ENCODE peak calls at places on chromosomes 4 and X, in ten cellular contexts. One of them, this sample, is unnamed.

GRCh38 chr4:7383251-7383650 is 51.5 kb downstream of the PSAPL1 start:
- DNase-seq in T-helper 17 cell: no peak
- DNase-seq in NCI-H1092 treated with DMSO at 0.1 percent for 48 hours: no peak
- DNase-seq in activated gamma-delta T cell treated with Interleukin-2 at 50 U/mL for 16 hours: no peak
- DNase-seq in T-cell: no peak
- DNase-seq in foreskin fibroblast: no peak
- DNase-seq in left cardiac atrium: no peak
- DNase-seq in progenitor cell of endocrine pancreas: no peak
- DNase-seq in LoVo: no peak
- DNase-seq in epithelial cell of esophagus: no peak
- DNase-seq in this sample: no peak

GRCh38 chr4:174222266-174222872 is 61.1 kb downstream of the FBXO8 start:
- DNase-seq in left cardiac atrium: no peak
- DNase-seq in LoVo: peak; percentile 30
- DNase-seq in activated gamma-delta T cell treated with Interleukin-2 at 50 U/mL for 16 hours: no peak
- DNase-seq in NCI-H1092 treated with DMSO at 0.1 percent for 48 hours: peak; percentile 27
- DNase-seq in T-cell: no peak
- DNase-seq in foreskin fibroblast: no peak
- DNase-seq in progenitor cell of endocrine pancreas: no peak
- DNase-seq in epithelial cell of esophagus: peak; percentile 42
- DNase-seq in T-helper 17 cell: no peak
- DNase-seq in this sample: no peak

GRCh38 chrX:4043951-4044350 is 330.5 kb upstream of the PRKX start:
- DNase-seq in foreskin fibroblast: no peak
- DNase-seq in epithelial cell of esophagus: no peak
- DNase-seq in activated gamma-delta T cell treated with Interleukin-2 at 50 U/mL for 16 hours: no peak
- DNase-seq in left cardiac atrium: no peak
- DNase-seq in NCI-H1092 treated with DMSO at 0.1 percent for 48 hours: peak; percentile 84
- DNase-seq in T-cell: no peak
- DNase-seq in progenitor cell of endocrine pancreas: no peak
- DNase-seq in LoVo: no peak
- DNase-seq in T-helper 17 cell: no peak
- DNase-seq in this sample: no peak

GRCh38 chr4:10109995-10110670 is 6.5 kb downstream of the WDR1 start:
- DNase-seq in NCI-H1092 treated with DMSO at 0.1 percent for 48 hours: no peak
- DNase-seq in left cardiac atrium: no peak
- DNase-seq in LoVo: no peak
- DNase-seq in T-helper 17 cell: no peak
- DNase-seq in foreskin fibroblast: no peak
- DNase-seq in activated gamma-delta T cell treated with Interleukin-2 at 50 U/mL for 16 hours: no peak
- DNase-seq in progenitor cell of endocrine pancreas: no peak
- DNase-seq in T-cell: no peak
- DNase-seq in epithelial cell of esophagus: no peak
- DNase-seq in this sample: no peak

GRCh38 chr4:148923881-148924280 is 481.7 kb upstream of the NR3C2 start:
- DNase-seq in progenitor cell of endocrine pancreas: no peak
- DNase-seq in NCI-H1092 treated with DMSO at 0.1 percent for 48 hours: no peak
- DNase-seq in left cardiac atrium: no peak
- DNase-seq in T-cell: no peak
- DNase-seq in epithelial cell of esophagus: no peak
- DNase-seq in activated gamma-delta T cell treated with Interleukin-2 at 50 U/mL for 16 hours: no peak
- DNase-seq in LoVo: no peak
- DNase-seq in foreskin fibroblast: no peak
- DNase-seq in T-helper 17 cell: no peak
- DNase-seq in this sample: no peak

GRCh38 chr4:158172196-158172557 is 648 bp downstream of the GASK1B start:
- DNase-seq in T-cell: no peak
- DNase-seq in foreskin fibroblast: no peak
- DNase-seq in epithelial cell of esophagus: peak; percentile 19
- DNase-seq in LoVo: no peak
- DNase-seq in left cardiac atrium: no peak
- DNase-seq in NCI-H1092 treated with DMSO at 0.1 percent for 48 hours: no peak
- DNase-seq in activated gamma-delta T cell treated with Interleukin-2 at 50 U/mL for 16 hours: no peak
- DNase-seq in T-helper 17 cell: no peak
- DNase-seq in progenitor cell of endocrine pancreas: no peak
- DNase-seq in this sample: no peak

GRCh38 chr4:2389691-2390090 is 28.8 kb downstream of the ZFYVE28 start:
- DNase-seq in LoVo: no peak
- DNase-seq in left cardiac atrium: no peak
- DNase-seq in NCI-H1092 treated with DMSO at 0.1 percent for 48 hours: no peak
- DNase-seq in T-helper 17 cell: no peak
- DNase-seq in foreskin fibroblast: no peak
- DNase-seq in epithelial cell of esophagus: no peak
- DNase-seq in progenitor cell of endocrine pancreas: no peak
- DNase-seq in activated gamma-delta T cell treated with Interleukin-2 at 50 U/mL for 16 hours: no peak
- DNase-seq in T-cell: no peak
- DNase-seq in this sample: no peak

GRCh38 chrX:7996414-7996813 is 69.2 kb upstream of the PNPLA4 start:
- DNase-seq in activated gamma-delta T cell treated with Interleukin-2 at 50 U/mL for 16 hours: peak; percentile 31
- DNase-seq in left cardiac atrium: no peak
- DNase-seq in epithelial cell of esophagus: peak; percentile 49
- DNase-seq in progenitor cell of endocrine pancreas: no peak
- DNase-seq in T-cell: no peak
- DNase-seq in NCI-H1092 treated with DMSO at 0.1 percent for 48 hours: peak; percentile 81
- DNase-seq in foreskin fibroblast: no peak
- DNase-seq in T-helper 17 cell: no peak
- DNase-seq in LoVo: peak; percentile 28
- DNase-seq in this sample: no peak

GRCh38 chrX:36909584-36909983 is 98.6 kb upstream of the FAM47C start:
- DNase-seq in progenitor cell of endocrine pancreas: no peak
- DNase-seq in left cardiac atrium: no peak
- DNase-seq in T-helper 17 cell: no peak
- DNase-seq in epithelial cell of esophagus: no peak
- DNase-seq in foreskin fibroblast: no peak
- DNase-seq in T-cell: no peak
- DNase-seq in activated gamma-delta T cell treated with Interleukin-2 at 50 U/mL for 16 hours: no peak
- DNase-seq in LoVo: no peak
- DNase-seq in NCI-H1092 treated with DMSO at 0.1 percent for 48 hours: no peak
- DNase-seq in this sample: no peak

GRCh38 chr4:141075553-141075952 is 57.7 kb downstream of the RNF150 start:
- DNase-seq in foreskin fibroblast: no peak
- DNase-seq in activated gamma-delta T cell treated with Interleukin-2 at 50 U/mL for 16 hours: no peak
- DNase-seq in NCI-H1092 treated with DMSO at 0.1 percent for 48 hours: no peak
- DNase-seq in LoVo: no peak
- DNase-seq in left cardiac atrium: no peak
- DNase-seq in T-helper 17 cell: no peak
- DNase-seq in T-cell: no peak
- DNase-seq in epithelial cell of esophagus: no peak
- DNase-seq in progenitor cell of endocrine pancreas: no peak
- DNase-seq in this sample: no peak

GRCh38 chr4:17561195-17561909 is 15.6 kb upstream of the LAP3 start:
- DNase-seq in foreskin fibroblast: peak; percentile 93
- DNase-seq in progenitor cell of endocrine pancreas: no peak
- DNase-seq in epithelial cell of esophagus: peak; percentile 76
- DNase-seq in activated gamma-delta T cell treated with Interleukin-2 at 50 U/mL for 16 hours: no peak
- DNase-seq in T-helper 17 cell: no peak
- DNase-seq in LoVo: no peak
- DNase-seq in NCI-H1092 treated with DMSO at 0.1 percent for 48 hours: no peak
- DNase-seq in left cardiac atrium: no peak
- DNase-seq in T-cell: no peak
- DNase-seq in this sample: no peak

GRCh38 chrX:40105791-40106676 is 8.3 kb upstream of the BCOR start:
- DNase-seq in activated gamma-delta T cell treated with Interleukin-2 at 50 U/mL for 16 hours: peak; percentile 61
- DNase-seq in NCI-H1092 treated with DMSO at 0.1 percent for 48 hours: peak; percentile 89
- DNase-seq in LoVo: peak; percentile 47
- DNase-seq in epithelial cell of esophagus: peak; percentile 62
- DNase-seq in T-helper 17 cell: peak; percentile 60
- DNase-seq in progenitor cell of endocrine pancreas: peak; percentile 31
- DNase-seq in T-cell: peak; percentile 65
- DNase-seq in foreskin fibroblast: no peak
- DNase-seq in left cardiac atrium: peak; percentile 71
- DNase-seq in this sample: peak; percentile 61

GRCh38 chr4:16785800-16786527 is 112.5 kb downstream of the LDB2 start:
- DNase-seq in NCI-H1092 treated with DMSO at 0.1 percent for 48 hours: no peak
- DNase-seq in activated gamma-delta T cell treated with Interleukin-2 at 50 U/mL for 16 hours: no peak
- DNase-seq in LoVo: no peak
- DNase-seq in foreskin fibroblast: no peak
- DNase-seq in T-cell: no peak
- DNase-seq in left cardiac atrium: no peak
- DNase-seq in T-helper 17 cell: no peak
- DNase-seq in epithelial cell of esophagus: no peak
- DNase-seq in progenitor cell of endocrine pancreas: no peak
- DNase-seq in this sample: no peak

GRCh38 chr4:1570291-1571164 is 113.6 kb downstream of the FAM53A start:
- DNase-seq in activated gamma-delta T cell treated with Interleukin-2 at 50 U/mL for 16 hours: no peak
- DNase-seq in left cardiac atrium: peak; percentile 16
- DNase-seq in T-cell: no peak
- DNase-seq in T-helper 17 cell: no peak
- DNase-seq in LoVo: no peak
- DNase-seq in epithelial cell of esophagus: no peak
- DNase-seq in NCI-H1092 treated with DMSO at 0.1 percent for 48 hours: no peak
- DNase-seq in foreskin fibroblast: no peak
- DNase-seq in progenitor cell of endocrine pancreas: no peak
- DNase-seq in this sample: no peak

GRCh38 chr4:189129044-189129443 is 811.6 kb upstream of the FRG1 start:
- DNase-seq in foreskin fibroblast: no peak
- DNase-seq in progenitor cell of endocrine pancreas: no peak
- DNase-seq in T-cell: no peak
- DNase-seq in T-helper 17 cell: no peak
- DNase-seq in LoVo: no peak
- DNase-seq in epithelial cell of esophagus: peak; percentile 12
- DNase-seq in activated gamma-delta T cell treated with Interleukin-2 at 50 U/mL for 16 hours: no peak
- DNase-seq in NCI-H1092 treated with DMSO at 0.1 percent for 48 hours: no peak
- DNase-seq in left cardiac atrium: no peak
- DNase-seq in this sample: no peak

GRCh38 chr4:119543187-119543586 is 85.4 kb downstream of the PDE5A start:
- DNase-seq in left cardiac atrium: no peak
- DNase-seq in T-helper 17 cell: no peak
- DNase-seq in activated gamma-delta T cell treated with Interleukin-2 at 50 U/mL for 16 hours: no peak
- DNase-seq in LoVo: no peak
- DNase-seq in NCI-H1092 treated with DMSO at 0.1 percent for 48 hours: no peak
- DNase-seq in progenitor cell of endocrine pancreas: no peak
- DNase-seq in T-cell: no peak
- DNase-seq in foreskin fibroblast: no peak
- DNase-seq in epithelial cell of esophagus: no peak
- DNase-seq in this sample: no peak

GRCh38 chr4:112266823-112267222 is 18.9 kb downstream of the TIFA start:
- DNase-seq in progenitor cell of endocrine pancreas: no peak
- DNase-seq in NCI-H1092 treated with DMSO at 0.1 percent for 48 hours: no peak
- DNase-seq in LoVo: no peak
- DNase-seq in foreskin fibroblast: peak; percentile 7
- DNase-seq in T-helper 17 cell: no peak
- DNase-seq in epithelial cell of esophagus: peak; percentile 27
- DNase-seq in T-cell: no peak
- DNase-seq in activated gamma-delta T cell treated with Interleukin-2 at 50 U/mL for 16 hours: no peak
- DNase-seq in left cardiac atrium: no peak
- DNase-seq in this sample: no peak

GRCh38 chr4:151688003-151688784 is 72.6 kb downstream of the GATB start:
- DNase-seq in T-helper 17 cell: no peak
- DNase-seq in NCI-H1092 treated with DMSO at 0.1 percent for 48 hours: no peak
- DNase-seq in activated gamma-delta T cell treated with Interleukin-2 at 50 U/mL for 16 hours: no peak
- DNase-seq in T-cell: no peak
- DNase-seq in left cardiac atrium: no peak
- DNase-seq in progenitor cell of endocrine pancreas: no peak
- DNase-seq in LoVo: no peak
- DNase-seq in epithelial cell of esophagus: no peak
- DNase-seq in foreskin fibroblast: no peak
- DNase-seq in this sample: no peak

GRCh38 chr4:53315300-53315699 is 50.6 kb downstream of the SCFD2 start:
- DNase-seq in epithelial cell of esophagus: no peak
- DNase-seq in LoVo: no peak
- DNase-seq in T-cell: no peak
- DNase-seq in left cardiac atrium: no peak
- DNase-seq in T-helper 17 cell: no peak
- DNase-seq in progenitor cell of endocrine pancreas: no peak
- DNase-seq in foreskin fibroblast: no peak
- DNase-seq in activated gamma-delta T cell treated with Interleukin-2 at 50 U/mL for 16 hours: no peak
- DNase-seq in NCI-H1092 treated with DMSO at 0.1 percent for 48 hours: no peak
- DNase-seq in this sample: no peak

GRCh38 chr4:40986375-40986774 is 228.0 kb downstream of the APBB2 start:
- DNase-seq in LoVo: no peak
- DNase-seq in epithelial cell of esophagus: no peak
- DNase-seq in activated gamma-delta T cell treated with Interleukin-2 at 50 U/mL for 16 hours: no peak
- DNase-seq in progenitor cell of endocrine pancreas: no peak
- DNase-seq in NCI-H1092 treated with DMSO at 0.1 percent for 48 hours: no peak
- DNase-seq in foreskin fibroblast: no peak
- DNase-seq in T-helper 17 cell: no peak
- DNase-seq in T-cell: no peak
- DNase-seq in left cardiac atrium: no peak
- DNase-seq in this sample: no peak

GRCh38 chr4:22988526-22988925 is 295.8 kb downstream of the GBA3 start:
- DNase-seq in T-cell: no peak
- DNase-seq in left cardiac atrium: no peak
- DNase-seq in epithelial cell of esophagus: no peak
- DNase-seq in activated gamma-delta T cell treated with Interleukin-2 at 50 U/mL for 16 hours: no peak
- DNase-seq in progenitor cell of endocrine pancreas: no peak
- DNase-seq in LoVo: no peak
- DNase-seq in foreskin fibroblast: no peak
- DNase-seq in NCI-H1092 treated with DMSO at 0.1 percent for 48 hours: no peak
- DNase-seq in T-helper 17 cell: no peak
- DNase-seq in this sample: no peak

GRCh38 chrX:18426004-18426320 is 554 bp downstream of the CDKL5 start:
- DNase-seq in progenitor cell of endocrine pancreas: peak; percentile 14
- DNase-seq in NCI-H1092 treated with DMSO at 0.1 percent for 48 hours: no peak
- DNase-seq in LoVo: no peak
- DNase-seq in activated gamma-delta T cell treated with Interleukin-2 at 50 U/mL for 16 hours: no peak
- DNase-seq in foreskin fibroblast: no peak
- DNase-seq in T-helper 17 cell: no peak
- DNase-seq in epithelial cell of esophagus: no peak
- DNase-seq in left cardiac atrium: no peak
- DNase-seq in T-cell: no peak
- DNase-seq in this sample: no peak

GRCh38 chr4:28341784-28342183 is 1481.1 kb downstream of the STIM2 start:
- DNase-seq in NCI-H1092 treated with DMSO at 0.1 percent for 48 hours: no peak
- DNase-seq in left cardiac atrium: no peak
- DNase-seq in activated gamma-delta T cell treated with Interleukin-2 at 50 U/mL for 16 hours: no peak
- DNase-seq in LoVo: no peak
- DNase-seq in T-cell: no peak
- DNase-seq in foreskin fibroblast: no peak
- DNase-seq in T-helper 17 cell: no peak
- DNase-seq in epithelial cell of esophagus: no peak
- DNase-seq in progenitor cell of endocrine pancreas: no peak
- DNase-seq in this sample: no peak

GRCh38 chrX:120309873-120310730 is 1.2 kb downstream of the TMEM255A start:
- DNase-seq in activated gamma-delta T cell treated with Interleukin-2 at 50 U/mL for 16 hours: no peak
- DNase-seq in NCI-H1092 treated with DMSO at 0.1 percent for 48 hours: no peak
- DNase-seq in T-cell: no peak
- DNase-seq in progenitor cell of endocrine pancreas: no peak
- DNase-seq in epithelial cell of esophagus: peak; percentile 41
- DNase-seq in foreskin fibroblast: no peak
- DNase-seq in T-helper 17 cell: no peak
- DNase-seq in LoVo: no peak
- DNase-seq in left cardiac atrium: no peak
- DNase-seq in this sample: no peak

GRCh38 chr4:169144061-169144600 is 126.6 kb downstream of the SH3RF1 start:
- DNase-seq in foreskin fibroblast: no peak
- DNase-seq in NCI-H1092 treated with DMSO at 0.1 percent for 48 hours: no peak
- DNase-seq in epithelial cell of esophagus: no peak
- DNase-seq in left cardiac atrium: no peak
- DNase-seq in progenitor cell of endocrine pancreas: no peak
- DNase-seq in T-helper 17 cell: no peak
- DNase-seq in LoVo: no peak
- DNase-seq in T-cell: no peak
- DNase-seq in activated gamma-delta T cell treated with Interleukin-2 at 50 U/mL for 16 hours: no peak
- DNase-seq in this sample: no peak

GRCh38 chrX:48761674-48762471 is at the start of gene GLOD5:
- DNase-seq in epithelial cell of esophagus: peak; percentile 80
- DNase-seq in LoVo: peak; percentile 52
- DNase-seq in T-helper 17 cell: no peak
- DNase-seq in progenitor cell of endocrine pancreas: peak; percentile 23
- DNase-seq in left cardiac atrium: no peak
- DNase-seq in foreskin fibroblast: no peak
- DNase-seq in T-cell: no peak
- DNase-seq in NCI-H1092 treated with DMSO at 0.1 percent for 48 hours: peak; percentile 57
- DNase-seq in activated gamma-delta T cell treated with Interleukin-2 at 50 U/mL for 16 hours: no peak
- DNase-seq in this sample: no peak

GRCh38 chr4:80016506-80016905 is 56.5 kb downstream of the ANTXR2 start:
- DNase-seq in foreskin fibroblast: no peak
- DNase-seq in T-helper 17 cell: no peak
- DNase-seq in activated gamma-delta T cell treated with Interleukin-2 at 50 U/mL for 16 hours: no peak
- DNase-seq in LoVo: no peak
- DNase-seq in left cardiac atrium: no peak
- DNase-seq in T-cell: no peak
- DNase-seq in NCI-H1092 treated with DMSO at 0.1 percent for 48 hours: no peak
- DNase-seq in epithelial cell of esophagus: no peak
- DNase-seq in progenitor cell of endocrine pancreas: no peak
- DNase-seq in this sample: no peak

GRCh38 chr4:55851885-55852284 is 1.6 kb upstream of the EXOC1 start:
- DNase-seq in epithelial cell of esophagus: peak; percentile 97
- DNase-seq in T-cell: no peak
- DNase-seq in T-helper 17 cell: no peak
- DNase-seq in activated gamma-delta T cell treated with Interleukin-2 at 50 U/mL for 16 hours: peak; percentile 21
- DNase-seq in NCI-H1092 treated with DMSO at 0.1 percent for 48 hours: no peak
- DNase-seq in left cardiac atrium: no peak
- DNase-seq in progenitor cell of endocrine pancreas: no peak
- DNase-seq in foreskin fibroblast: no peak
- DNase-seq in LoVo: peak; percentile 43
- DNase-seq in this sample: no peak

This sample was measured in T-helper 22 cell.